ENCODE peak calls at places on chromosomes 12 and 14, in nine cellular contexts. G is right atrium auricular region; V is heart left ventricle; M is H9; N is colonic mucosa; U is neural progenitor cell; O is AG04450; Z is CD8-positive, alpha-beta T cell; S is A549. W is an unnamed sample.

GRCh38 chr12:66268562-66268961 is 33.7 kb upstream of the HELB start:
- DNase-seq in G (no peak), V (no peak), M (no peak), N (no peak), U (no peak), O (no peak), Z (no peak), S (no peak), W (no peak)

GRCh38 chr14:73741876-73742519 is 27.8 kb upstream of the PNMA1 start:
- DNase-seq in G (no peak), V (no peak), M (peak; percentile 38), N (peak; percentile 49), U (no peak), O (no peak), Z (no peak), S (no peak), W (no peak)

GRCh38 chr14:21245813-21246212 is 23.4 kb downstream of the HNRNPC start:
- DNase-seq in G (no peak), V (no peak), M (no peak), N (no peak), U (no peak), O (no peak), Z (no peak), S (no peak), W (no peak)

GRCh38 chr12:14443531-14443930 is 78.0 kb downstream of the ATF7IP start:
- DNase-seq in G (no peak), V (no peak), M (no peak), N (no peak), U (no peak), O (no peak), Z (no peak), S (no peak), W (no peak)

GRCh38 chr12:130460611-130461478 is 123.2 kb downstream of the PIWIL1 start:
- DNase-seq in G (no peak), V (no peak), M (no peak), N (no peak), U (no peak), O (no peak), Z (no peak), S (no peak), W (no peak)

GRCh38 chr14:75283162-75283883 is 4.7 kb downstream of the FOS start:
- DNase-seq in G (peak; percentile 92), V (no peak), M (no peak), N (peak; percentile 74), U (no peak), O (no peak), Z (no peak), S (peak; percentile 89), W (no peak)

GRCh38 chr12:106445981-106446380 is 88.4 kb downstream of the POLR3B start:
- DNase-seq in G (no peak), V (no peak), M (no peak), N (no peak), U (peak; percentile 58), O (no peak), Z (no peak), S (no peak), W (no peak)

GRCh38 chr12:99985129-99985570 is 414 bp upstream of the ANKS1B start:
- DNase-seq in G (no peak), V (no peak), M (no peak), N (no peak), U (no peak), O (no peak), Z (no peak), S (no peak), W (no peak)

GRCh38 chr12:52651726-52652261 is at the start of gene KRT2:
- DNase-seq in G (no peak), V (no peak), M (peak; percentile 24), N (no peak), U (no peak), O (no peak), Z (no peak), S (no peak), W (no peak)

GRCh38 chr12:94208433-94208921 is 60.1 kb downstream of the PLXNC1 start:
- DNase-seq in G (no peak), V (no peak), M (no peak), N (no peak), U (no peak), O (no peak), Z (no peak), S (no peak), W (no peak)

GRCh38 chr12:127170271-127171180 is 1096.4 kb upstream of the TMEM132C start:
- DNase-seq in G (peak; percentile 42), V (no peak), M (no peak), N (no peak), U (no peak), O (no peak), Z (no peak), S (no peak), W (no peak)

GRCh38 chr12:38155020-38155395 is 161.6 kb upstream of the ALG10B start:
- DNase-seq in G (peak; percentile 52), V (no peak), M (no peak), N (no peak), U (no peak), O (no peak), Z (no peak), S (no peak), W (no peak)

GRCh38 chr12:47747115-47747514 is 11.6 kb downstream of the RAPGEF3 start:
- DNase-seq in G (no peak), V (no peak), M (no peak), N (no peak), U (no peak), O (no peak), Z (no peak), S (no peak), W (no peak)

GRCh38 chr12:34372003-34372402 is 349.7 kb downstream of the ALG10 start:
- DNase-seq in G (no peak), V (no peak), M (no peak), N (no peak), U (no peak), O (no peak), Z (no peak), S (no peak), W (no peak)

GRCh38 chr12:34379142-34379541 is 356.8 kb downstream of the ALG10 start:
- DNase-seq in G (no peak), V (no peak), M (no peak), N (no peak), U (no peak), O (no peak), Z (no peak), S (no peak), W (no peak)

GRCh38 chr12:34373926-34374325 is 351.6 kb downstream of the ALG10 start:
- DNase-seq in G (no peak), V (no peak), M (no peak), N (no peak), U (no peak), O (no peak), Z (no peak), S (no peak), W (no peak)

GRCh38 chr12:34377243-34378035 is 355.1 kb downstream of the ALG10 start:
- DNase-seq in G (no peak), V (no peak), M (no peak), N (no peak), U (no peak), O (no peak), Z (no peak), S (no peak), W (no peak)

GRCh38 chr12:34376133-34376799 is 354.0 kb downstream of the ALG10 start:
- DNase-seq in G (no peak), V (no peak), M (no peak), N (no peak), U (no peak), O (no peak), Z (no peak), S (no peak), W (no peak)
- H3K9me3 ChIP-seq in G (peaks cover 22% of the 10 kb centered on the region), V (no peaks in the 10 kb centered on the region), M (peaks cover 92% of the 10 kb centered on the region), N (no peaks in the 10 kb centered on the region), U (no peaks in the 10 kb centered on the region), O (peaks cover 100% of the 10 kb centered on the region), Z (no peaks in the 10 kb centered on the region), S (no peaks in the 10 kb centered on the region), W (peaks cover 28% of the 10 kb centered on the region)

GRCh38 chr14:77305696-77306095 is 15.0 kb downstream of the POMT2 start:
- DNase-seq in G (no peak), V (no peak), M (no peak), N (no peak), U (no peak), O (no peak), Z (no peak), S (no peak), W (no peak)
- H3K27ac ChIP-seq in G (no peak overlapping the region), V (peak overlapping the region; percentile 28), M (no peak overlapping the region), N (no peak overlapping the region), U (no peak overlapping the region), O (no peak overlapping the region), Z (no peak overlapping the region), S (peak overlapping the region; percentile 78), W (no peak overlapping the region)

DNA sequence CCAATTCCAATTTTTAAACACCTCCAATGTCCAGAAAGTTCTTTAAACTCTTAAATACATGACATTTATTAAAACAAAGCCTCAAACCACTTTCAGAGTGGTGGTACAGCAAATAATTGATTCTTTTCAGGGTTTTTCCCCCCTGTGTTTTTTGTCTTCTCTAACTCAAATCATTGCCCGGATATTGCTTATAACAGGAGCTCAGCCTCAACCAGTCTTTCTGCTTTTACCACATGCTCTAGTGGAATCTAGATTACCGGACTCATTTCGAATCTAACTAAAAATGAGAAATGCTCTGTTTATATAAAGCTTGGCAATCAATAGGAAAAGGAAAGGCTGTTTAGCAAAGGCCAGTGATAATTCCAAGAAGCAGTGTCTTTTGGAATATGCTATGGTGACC is 161.5 kb downstream of the ETV6 start:
- DNase-seq in G (no peak), V (no peak), M (no peak), N (no peak), U (no peak), O (no peak), Z (no peak), S (no peak), W (no peak)
- H3K9me3 ChIP-seq in G (no peaks in the 10 kb centered on the region), V (no peaks in the 10 kb centered on the region), M (no peaks in the 10 kb centered on the region), N (no peaks in the 10 kb centered on the region), U (no peaks in the 10 kb centered on the region), O (no peaks in the 10 kb centered on the region), Z (no peaks in the 10 kb centered on the region), S (no peaks in the 10 kb centered on the region), W (no peaks in the 10 kb centered on the region)

DNA sequence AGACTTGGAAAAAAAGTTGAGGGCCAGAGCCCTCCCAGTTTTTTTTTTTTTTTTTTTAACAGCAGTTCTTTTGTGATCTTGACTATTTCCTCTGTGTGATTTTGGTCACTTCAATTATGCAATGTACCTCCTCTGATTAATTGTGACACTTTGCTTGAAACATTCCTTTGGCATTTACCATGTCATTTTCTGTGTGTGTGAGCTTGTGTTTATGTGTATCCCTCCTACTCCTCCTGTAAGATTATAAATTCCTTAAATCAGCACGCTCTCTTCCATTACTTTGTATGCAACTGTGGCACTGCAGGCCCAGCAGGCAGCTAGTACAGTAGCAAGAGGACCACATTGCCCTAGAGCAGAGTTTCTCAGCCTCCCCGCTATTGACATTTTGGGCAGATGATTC is 33.2 kb upstream of the GALNT16 start:
- DNase-seq in G (no peak), V (no peak), M (no peak), N (no peak), U (no peak), O (no peak), Z (no peak), S (no peak), W (no peak)
- H3K27ac ChIP-seq in G (peak overlapping the region; percentile 82), V (peak overlapping the region; percentile 81), M (no peak overlapping the region), N (no peak overlapping the region), U (no peak overlapping the region), O (no peak overlapping the region), Z (no peak overlapping the region), S (no peak overlapping the region), W (no peak overlapping the region)